ENCODE peak calls at places on chromosomes 3 and 15, in ten cellular contexts. D, C, Z, U, R, X, I, E, L and K are unnamed samples.
A peak's percentile ranks its signal among the peaks of the same experiment; 100 is the strongest.

GRCh38 chr3:147943265-147943945 is 534.2 kb downstream of the ZIC1 start:
- DNase-seq in I (no peak), R (peak; percentile 91), X (peak; percentile 84), D (no peak), U (no peak), L (no peak), E (no peak), C (no peak), Z (no peak), K (no peak)

GRCh38 chr3:123344175-123344908 is 104.5 kb downstream of the ADCY5 start:
- DNase-seq in D (no peak), U (no peak), L (no peak), R (peak; percentile 87), X (no peak), Z (no peak), E (peak; percentile 4), C (no peak), I (no peak), K (no peak)

GRCh38 chr3:15405448-15406050 is 21.8 kb downstream of the METTL6 start:
- DNase-seq in I (no peak), R (peak; percentile 87), C (no peak), D (no peak), U (no peak), X (peak; percentile 38), Z (peak; percentile 82), E (no peak), L (no peak), K (no peak)

GRCh38 chr3:123285066-123285465 is 83.3 kb downstream of the SEC22A start:
- DNase-seq in X (peak; percentile 48), E (no peak), D (peak; percentile 47), C (no peak), U (no peak), I (no peak), L (no peak), Z (no peak), R (no peak), K (no peak)

GRCh38 chr15:39556461-39556860 is 24.4 kb upstream of the THBS1 start:
- DNase-seq in E (no peak), C (no peak), U (no peak), Z (no peak), L (no peak), X (peak; percentile 26), I (no peak), R (no peak), D (peak; percentile 75), K (no peak)

GRCh38 chr3:112390783-112391641 is 58.1 kb downstream of the CD200 start:
- DNase-seq in R (peak; percentile 99), L (no peak), I (no peak), D (no peak), Z (no peak), E (no peak), U (no peak), C (no peak), X (peak; percentile 88), K (no peak)

GRCh38 chr3:97291901-97292300 is 472.7 kb upstream of the ARL6 start:
- DNase-seq in E (no peak), R (no peak), C (no peak), Z (no peak), D (no peak), L (no peak), X (no peak), U (no peak), I (no peak), K (no peak)

GRCh38 chr15:68786753-68787152 is 33.9 kb downstream of the ANP32A start:
- DNase-seq in L (no peak), U (no peak), R (no peak), X (no peak), Z (no peak), E (no peak), D (no peak), C (no peak), I (no peak), K (no peak)

GRCh38 chr15:73346735-73347312 is 21.9 kb downstream of the HCN4 start:
- DNase-seq in C (peak; percentile 81), E (no peak), I (peak; percentile 55), R (peak; percentile 41), Z (peak; percentile 64), L (peak; percentile 93), D (no peak), U (peak; percentile 52), X (peak; percentile 47), K (peak; percentile 29)

GRCh38 chr3:138206196-138206595 is 19.1 kb downstream of the ARMC8 start:
- DNase-seq in D (no peak), X (no peak), Z (no peak), C (no peak), R (no peak), I (no peak), E (no peak), L (no peak), U (no peak), K (no peak)

GRCh38 chr3:124699033-124699432 is 31.2 kb upstream of the UMPS start:
- DNase-seq in I (no peak), Z (no peak), D (no peak), C (no peak), E (no peak), X (no peak), R (no peak), U (no peak), L (no peak), K (no peak)

GRCh38 chr3:39809995-39810595 is 686 bp downstream of the MYRIP start:
- DNase-seq in R (no peak), E (no peak), Z (no peak), L (peak; percentile 32), C (no peak), D (no peak), U (no peak), X (no peak), I (no peak), K (no peak)

GRCh38 chr15:48336940-48337339 is 5.7 kb downstream of the DUT start:
- DNase-seq in U (no peak), E (peak; percentile 25), Z (peak; percentile 47), D (no peak), C (no peak), I (no peak), L (peak; percentile 15), R (peak; percentile 24), X (no peak), K (no peak)
- TF ChIP-seq CTCF in U (peak; percentile 15), E (peak; percentile 61), Z (peak; percentile 77), D (no peak), C (peak; percentile 46), I (no peak), L (no peak), R (peak; percentile 44), X (no peak), K (no peak)

GRCh38 chr3:27105904-27106303 is 263.3 kb downstream of the NEK10 start:
- DNase-seq in C (no peak), L (peak; percentile 23), D (no peak), Z (no peak), E (peak; percentile 56), U (no peak), I (no peak), R (peak; percentile 15), X (no peak), K (no peak)
- TF ChIP-seq CTCF in C (peak; percentile 56), L (peak; percentile 32), D (no peak), Z (no peak), E (peak; percentile 72), U (no peak), I (peak; percentile 6), R (peak; percentile 36), X (no peak), K (no peak)

DNA sequence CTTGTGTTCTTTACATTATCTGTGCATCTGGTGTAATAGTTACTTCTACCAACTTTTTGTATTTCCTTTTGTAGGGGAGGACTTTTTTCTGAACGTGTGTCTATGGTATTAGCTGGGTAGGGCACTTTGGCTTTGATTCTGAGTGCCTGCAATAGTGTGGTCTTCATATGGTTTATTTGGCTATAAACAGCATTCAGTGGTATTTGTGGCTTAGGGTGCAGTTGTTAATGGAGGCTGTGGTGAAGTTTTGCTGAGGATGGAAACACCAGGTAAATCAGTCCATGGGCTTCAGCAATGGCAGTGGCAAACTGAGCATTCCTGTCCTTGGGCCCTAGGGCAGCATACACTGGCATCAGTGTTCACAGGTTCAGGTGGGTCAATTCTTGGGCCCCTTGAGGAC is 230.6 kb upstream of the CTNNB1 start:
- DNase-seq in E (no peak), I (no peak), U (no peak), C (no peak), R (no peak), L (no peak), Z (no peak), D (no peak), X (no peak), K (no peak)
- TF ChIP-seq CTCF in E (no peak), I (no peak), U (no peak), C (no peak), R (no peak), L (no peak), Z (no peak), D (no peak), X (no peak), K (no peak)

DNA sequence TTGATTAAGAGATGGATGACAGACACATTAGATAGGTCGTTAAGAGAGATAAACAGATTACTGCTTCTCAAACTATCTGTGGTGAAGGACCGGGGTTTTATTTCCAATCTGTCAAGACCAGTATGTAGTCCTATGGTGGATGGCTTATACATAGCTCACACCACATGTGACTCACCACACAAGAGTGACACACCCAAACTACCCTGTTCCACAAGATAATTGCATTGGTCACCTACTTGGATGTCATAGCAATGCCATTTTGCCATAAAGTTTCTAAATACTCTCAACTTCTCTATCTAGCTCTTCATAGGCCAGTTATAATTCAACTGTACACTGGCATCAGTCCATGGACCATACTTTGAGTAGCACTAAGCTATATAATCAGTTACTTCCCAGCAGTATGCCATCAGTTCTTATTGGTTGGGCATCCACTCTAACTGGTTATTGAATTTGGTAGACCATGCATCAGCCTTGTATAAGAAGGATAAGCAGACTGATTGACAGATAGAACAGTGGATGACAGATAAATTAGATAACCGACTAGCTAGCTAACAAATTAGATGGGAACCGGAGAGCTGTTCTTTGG is 11.6 kb downstream of the WWTR1 start:
- DNase-seq in Z (no peak), E (no peak), D (no peak), C (no peak), U (no peak), R (no peak), X (peak; percentile 81), I (no peak), L (no peak), K (no peak)
- TF ChIP-seq CTCF in Z (no peak), E (no peak), D (no peak), C (no peak), U (no peak), R (no peak), X (no peak), I (no peak), L (no peak), K (no peak)